ENCODE peak calls at places on chromosome 9, in six cellular contexts. Y is NCI-H2081; F is amygdala; G is epithelial cell of esophagus; X is mucosa of descending colon; R is activated naive CD4-positive, alpha-beta T cell. Z is an unnamed sample.
A peak's percentile ranks its signal among the peaks of the same experiment; 100 is the strongest.

GRCh38 chr9:117715411-117715989 is 11.3 kb downstream of the TLR4 start:
- DNase-seq in Y (no peak), F (no peak), G (no peak), X (no peak), R (no peak), Z (peak; percentile 62)

GRCh38 chr9:14018061-14018460 is 295.9 kb downstream of the NFIB start:
- DNase-seq in Y (no peak), F (no peak), G (peak; percentile 78), X (no peak), R (no peak), Z (peak; percentile 76)

GRCh38 chr9:130870491-130871381 is 25.9 kb downstream of the QRFP start:
- DNase-seq in Y (no peak), F (no peak), G (no peak), X (no peak), R (no peak), Z (no peak)

GRCh38 chr9:37952731-37953130 is 48.8 kb upstream of the SLC25A51 start:
- DNase-seq in Y (no peak), F (no peak), G (peak; percentile 87), X (no peak), R (no peak), Z (peak; percentile 89)

GRCh38 chr9:125492719-125493118 is 214.3 kb downstream of the MAPKAP1 start:
- DNase-seq in Y (no peak), F (no peak), G (no peak), X (no peak), R (no peak), Z (no peak)

GRCh38 chr9:113581865-113582697 is 118.6 kb downstream of the RGS3 start:
- DNase-seq in Y (no peak), F (peak; percentile 15), G (no peak), X (peak; percentile 84), R (peak; percentile 52), Z (peak; percentile 14)

GRCh38 chr9:73200694-73201432 is 49.2 kb downstream of the ANXA1 start:
- DNase-seq in Y (peak; percentile 54), F (no peak), G (peak; percentile 38), X (no peak), R (no peak), Z (peak; percentile 44)

GRCh38 chr9:134815435-134816214 is 65.0 kb upstream of the FCN2 start:
- DNase-seq in Y (no peak), F (no peak), G (no peak), X (no peak), R (no peak), Z (no peak)